ENCODE peak calls at places on chromosomes 2 and 18, in five cellular contexts. J is GM12865, H is HL-60, P is AG09309, Q is lower leg skin. E is an unnamed sample.

GRCh38 chr2:29115797-29116781 is 874 bp downstream of the CLIP4 start:
- DNase-seq in Q (peak; percentile 84), P (peak; percentile 45), J (peak; percentile 89), H (peak; percentile 22), E (peak; percentile 77)

GRCh38 chr2:88765154-88765948 is 73.9 kb downstream of the RPIA start:
- DNase-seq in P (no peak), Q (peak; percentile 26), J (peak; percentile 33), H (peak; percentile 42), E (no peak)

GRCh38 chr2:227796044-227796780 is 17.4 kb upstream of the CCL20 start:
- DNase-seq in P (no peak), J (no peak), Q (no peak), H (no peak), E (no peak)

GRCh38 chr18:27493182-27493581 is 308.1 kb upstream of the CHST9 start:
- DNase-seq in H (no peak), Q (no peak), P (no peak), J (no peak), E (no peak)

GRCh38 chr2:226802573-226802972 is 3.0 kb upstream of the IRS1 start:
- DNase-seq in J (peak; percentile 77), H (peak; percentile 56), Q (no peak), P (peak; percentile 80), E (no peak)

GRCh38 chr2:223459328-223459939 is 142.7 kb downstream of the SCG2 start:
- DNase-seq in J (no peak), P (no peak), H (no peak), Q (no peak), E (no peak)

GRCh38 chr2:70516596-70516995 is 37.0 kb downstream of the TGFA start:
- DNase-seq in H (peak; percentile 39), P (no peak), Q (no peak), J (peak; percentile 57), E (no peak)

GRCh38 chr2:176997074-176997791 is 215.4 kb upstream of the HNRNPA3 start:
- DNase-seq in Q (no peak), H (peak; percentile 18), J (peak; percentile 61), P (peak; percentile 62), E (peak; percentile 67)

GRCh38 chr18:39571511-39571910 is 2005.9 kb upstream of the CELF4 start:
- DNase-seq in H (no peak), P (no peak), Q (no peak), J (peak; percentile 9), E (no peak)

GRCh38 chr18:38868757-38869156 is 1303.2 kb upstream of the CELF4 start:
- DNase-seq in P (no peak), Q (no peak), H (no peak), J (no peak), E (no peak)

GRCh38 chr2:96891591-96892333 is 21.9 kb upstream of the SEMA4C start:
- DNase-seq in J (no peak), Q (no peak), H (no peak), P (no peak), E (no peak)

GRCh38 chr2:75640621-75641121 is 5.9 kb upstream of the MRPL19 start:
- DNase-seq in H (peak; percentile 45), J (peak; percentile 55), Q (peak; percentile 57), P (peak; percentile 29), E (peak; percentile 14)

GRCh38 chr18:75802681-75803080 is 375.2 kb upstream of the SMIM21 start:
- DNase-seq in J (no peak), Q (no peak), H (no peak), P (no peak), E (no peak)

GRCh38 chr2:99031481-99031880 is 95.5 kb upstream of the CRACDL start:
- DNase-seq in J (no peak), H (no peak), P (no peak), Q (no peak), E (no peak)

GRCh38 chr2:86254576-86255538 is 55.6 kb downstream of the MRPL35 start:
- DNase-seq in J (no peak), H (no peak), P (no peak), Q (no peak), E (no peak)

GRCh38 chr2:20185176-20186022 is 39.5 kb downstream of the SDC1 start:
- DNase-seq in J (no peak), H (peak; percentile 70), Q (no peak), P (no peak), E (peak; percentile 35)

GRCh38 chr2:235833971-235834620 is 334.1 kb downstream of the GBX2 start:
- DNase-seq in Q (no peak), H (no peak), J (no peak), P (no peak), E (no peak)
- TF ChIP-seq CTCF in Q (no peak), H (no peak), J (no peak), P (no peak), E (no peak)

GRCh38 chr18:50969448-50969847 is 1.6 kb downstream of the ELAC1 start:
- DNase-seq in Q (no peak), H (no peak), P (no peak), J (no peak), E (no peak)
- H3K4me3 ChIP-seq in Q (no peak overlapping the region), H (no peak overlapping the region), P (no peak overlapping the region), J (peak overlapping the region; percentile 74), E (no peak overlapping the region)

DNA sequence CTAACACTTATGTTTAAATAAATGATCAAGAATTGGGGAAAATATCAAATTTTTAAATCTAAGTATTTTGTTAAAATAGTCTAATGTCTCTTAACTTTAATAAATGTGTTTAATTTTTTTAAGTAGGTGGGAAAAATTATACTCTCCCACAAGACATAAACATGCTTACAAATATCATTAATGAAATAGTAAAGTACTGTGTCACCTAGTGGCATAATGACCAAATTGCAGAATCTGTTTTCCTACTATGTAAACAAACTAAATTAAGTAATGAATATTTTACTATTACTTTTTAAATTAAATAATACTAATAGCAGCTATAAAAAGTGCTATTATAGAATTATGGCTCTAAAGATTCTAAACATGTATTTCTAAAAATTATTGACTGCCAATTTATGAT is 52.0 kb upstream of the CHAC2 start:
- DNase-seq in P (no peak), H (no peak), Q (no peak), J (peak; percentile 8), E (no peak)
- TF ChIP-seq CTCF in P (peak; percentile 31), H (peak; percentile 19), Q (no peak), J (peak; percentile 17), E (peak; percentile 52)

GRCh38 chr2:201806442-201806841 is at the start of gene CDK15:
- DNase-seq in H (no peak), P (no peak), Q (no peak), J (no peak), E (no peak)

GRCh38 chr2:201808070-201808469 is 1.7 kb downstream of the CDK15 start:
- DNase-seq in J (no peak), Q (no peak), H (no peak), P (no peak), E (no peak)

GRCh38 chr2:201810592-201810991 is 4.3 kb downstream of the CDK15 start:
- DNase-seq in Q (no peak), J (no peak), P (no peak), H (no peak), E (no peak)

GRCh38 chr2:201809633-201810032 is 3.3 kb downstream of the CDK15 start:
- DNase-seq in H (no peak), J (no peak), Q (no peak), P (no peak), E (no peak)

DNA sequence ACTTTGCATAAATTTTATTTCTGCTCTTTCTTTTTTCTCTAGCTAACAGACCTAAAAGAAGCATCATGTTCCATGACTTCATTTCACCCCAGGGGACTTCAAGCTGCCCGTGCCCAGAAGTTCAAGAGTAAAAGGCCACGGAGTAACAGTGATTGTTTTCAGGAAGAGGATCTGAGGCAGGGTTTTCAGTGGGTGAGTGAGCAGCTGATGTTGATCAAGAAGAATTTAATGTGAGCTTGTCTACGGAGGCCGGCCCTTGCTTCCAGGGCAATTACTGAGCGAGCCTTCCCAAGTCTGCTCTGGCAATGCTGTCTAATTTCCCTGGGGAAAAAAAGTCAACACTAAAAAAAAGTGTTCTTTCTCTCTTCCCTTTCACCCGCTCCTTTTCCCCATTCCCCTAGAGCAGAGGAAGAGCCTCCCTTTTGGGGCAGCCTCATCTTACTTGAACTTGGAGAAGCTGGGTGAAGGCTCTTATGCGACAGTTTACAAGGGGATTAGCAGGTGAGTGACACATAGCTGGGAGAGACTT is 1.2 kb downstream of the CDK15 start:
- DNase-seq in P (peak; percentile 72), H (no peak), Q (peak; percentile 31), J (no peak), E (no peak)
- H3K4me3 ChIP-seq in P (no peak overlapping the region), H (no peak overlapping the region), Q (no peak overlapping the region), J (no peak overlapping the region), E (no peak overlapping the region)

GRCh38 chr2:206378835-206379234 is 64.5 kb upstream of the ADAM23 start:
- DNase-seq in H (no peak), P (peak; percentile 8), Q (no peak), J (no peak), E (no peak)
- TF ChIP-seq CTCF in H (no peak), P (no peak), Q (no peak), J (no peak), E (no peak)

E was measured in retinal pigment epithelial cell.